ENCODE peak calls at places on chromosomes 12 and 14, in seven cellular contexts. I, W, U, J, Y, E and B are unnamed samples.

GRCh38 chr14:101008631-101009336 is 105.3 kb upstream of the RTL1 start:
- DNase-seq in I (peak; percentile 92), W (no peak), U (no peak), J (no peak), Y (no peak), E (no peak), B (peak; percentile 7)

GRCh38 chr12:118397693-118398440 is 21.5 kb downstream of the SUDS3 start:
- DNase-seq in I (no peak), W (no peak), U (no peak), J (no peak), Y (no peak), E (no peak), B (no peak)

GRCh38 chr12:69415471-69416275 is 54.5 kb upstream of the FRS2 start:
- DNase-seq in I (peak; percentile 96), W (peak; percentile 89), U (no peak), J (no peak), Y (peak; percentile 55), E (peak; percentile 52), B (peak; percentile 22)

GRCh38 chr14:26596722-26597030 is 1.2 kb downstream of the NOVA1 start:
- DNase-seq in I (no peak), W (no peak), U (no peak), J (no peak), Y (no peak), E (no peak), B (no peak)

GRCh38 chr12:22415342-22416309 is 81.1 kb upstream of the ST8SIA1 start:
- DNase-seq in I (peak; percentile 6), W (peak; percentile 45), U (no peak), J (no peak), Y (no peak), E (no peak), B (no peak)

GRCh38 chr14:22887990-22888378 is 5.0 kb downstream of the REM2 start:
- DNase-seq in I (no peak), W (no peak), U (peak; percentile 53), J (no peak), Y (no peak), E (peak; percentile 28), B (peak; percentile 72)

GRCh38 chr14:90544971-90545370 is 148.1 kb downstream of the CALM1 start:
- DNase-seq in I (no peak), W (no peak), U (no peak), J (no peak), Y (no peak), E (no peak), B (no peak)

GRCh38 chr12:93707836-93708235 is 30.7 kb downstream of the CRADD start:
- DNase-seq in I (peak; percentile 48), W (peak; percentile 37), U (no peak), J (no peak), Y (no peak), E (no peak), B (no peak)

GRCh38 chr12:113327000-113327399 is 7.9 kb downstream of the SLC8B1 start:
- DNase-seq in I (no peak), W (no peak), U (no peak), J (no peak), Y (no peak), E (no peak), B (no peak)
- TF ChIP-seq CTCF in I (peak; percentile 13), W (peak; percentile 9), U (no peak), J (no peak), Y (no peak), E (no peak), B (peak; percentile 24)

GRCh38 chr12:50175716-50176026 is 8.5 kb upstream of the CERS5 start:
- DNase-seq in I (no peak), W (no peak), U (no peak), J (no peak), Y (no peak), E (no peak), B (no peak)
- TF ChIP-seq CTCF in I (no peak), W (no peak), U (no peak), J (no peak), Y (no peak), E (no peak), B (no peak)

GRCh38 chr12:122974274-122974891 is 661 bp upstream of the OGFOD2 start:
- DNase-seq in I (peak; percentile 98), W (peak; percentile 99), U (peak; percentile 96), J (no peak), Y (peak; percentile 93), E (peak; percentile 93), B (peak; percentile 93)

GRCh38 chr12:122975790-122976647 is 975 bp downstream of the OGFOD2 start:
- DNase-seq in I (no peak), W (no peak), U (no peak), J (no peak), Y (no peak), E (no peak), B (no peak)

GRCh38 chr12:122977153-122977552 is 2.1 kb downstream of the OGFOD2 start:
- DNase-seq in I (no peak), W (no peak), U (no peak), J (no peak), Y (no peak), E (no peak), B (no peak)

GRCh38 chr12:122976648-122976975 is 1.6 kb downstream of the OGFOD2 start:
- DNase-seq in I (no peak), W (no peak), U (no peak), J (no peak), Y (no peak), E (no peak), B (no peak)

DNA sequence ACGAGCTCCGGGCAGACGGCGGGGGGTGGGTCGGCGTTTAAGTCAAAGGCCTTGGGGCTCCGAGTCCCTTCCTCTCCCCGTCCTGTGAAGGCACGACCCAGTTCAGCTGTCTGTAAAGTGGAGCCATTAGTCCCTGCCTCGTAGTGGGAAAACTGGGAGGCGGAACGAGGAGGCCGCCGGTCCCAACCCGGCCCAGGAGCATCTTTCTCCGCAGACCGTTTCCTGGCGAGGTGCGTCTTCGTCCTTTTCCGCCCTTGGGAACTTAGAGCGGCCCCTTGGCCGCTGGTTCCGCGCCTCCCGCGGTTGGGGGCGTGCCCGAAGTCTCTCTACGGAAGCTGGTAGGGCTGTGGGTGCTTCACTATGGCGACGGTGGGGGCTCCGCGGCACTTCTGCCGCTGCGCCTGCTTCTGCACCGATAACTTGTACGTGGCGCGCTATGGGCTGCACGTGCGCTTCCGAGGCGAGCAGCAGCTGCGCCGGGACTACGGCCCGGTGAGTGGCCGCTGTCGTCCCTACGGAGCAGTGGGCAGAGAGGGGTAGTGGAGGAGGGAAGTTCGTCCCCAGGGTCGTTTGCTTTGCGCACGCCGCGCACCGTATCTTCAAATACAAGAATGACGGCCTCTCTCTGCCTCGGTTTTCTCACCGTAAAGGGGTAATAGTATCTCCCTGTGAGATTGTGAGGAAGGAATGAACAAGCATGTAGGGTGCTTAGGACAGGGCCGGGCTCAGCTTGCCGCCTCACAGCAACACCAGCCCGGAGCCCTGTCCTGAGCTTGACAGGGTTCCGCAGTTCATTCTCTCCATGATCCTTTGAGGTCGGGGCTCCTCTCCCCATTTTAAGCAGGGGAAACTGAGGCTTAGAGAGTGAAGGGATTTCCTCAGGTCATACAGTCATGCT is at the start of gene OGFOD2:
- DNase-seq in I (peak; percentile 89), W (peak; percentile 95), U (peak; percentile 60), J (peak; percentile 92), Y (peak; percentile 92), E (peak; percentile 88), B (peak; percentile 92)
- TF ChIP-seq CTCF in I (no peak), W (no peak), U (no peak), J (no peak), Y (no peak), E (no peak), B (no peak)

GRCh38 chr12:6323340-6323994 is 13.0 kb downstream of the PLEKHG6 start:
- DNase-seq in I (peak; percentile 92), W (peak; percentile 95), U (peak; percentile 71), J (no peak), Y (peak; percentile 63), E (peak; percentile 79), B (peak; percentile 67)
- TF ChIP-seq CTCF in I (peak; percentile 64), W (peak; percentile 59), U (peak; percentile 38), J (peak; percentile 25), Y (peak; percentile 77), E (peak; percentile 85), B (peak; percentile 40)

DNA sequence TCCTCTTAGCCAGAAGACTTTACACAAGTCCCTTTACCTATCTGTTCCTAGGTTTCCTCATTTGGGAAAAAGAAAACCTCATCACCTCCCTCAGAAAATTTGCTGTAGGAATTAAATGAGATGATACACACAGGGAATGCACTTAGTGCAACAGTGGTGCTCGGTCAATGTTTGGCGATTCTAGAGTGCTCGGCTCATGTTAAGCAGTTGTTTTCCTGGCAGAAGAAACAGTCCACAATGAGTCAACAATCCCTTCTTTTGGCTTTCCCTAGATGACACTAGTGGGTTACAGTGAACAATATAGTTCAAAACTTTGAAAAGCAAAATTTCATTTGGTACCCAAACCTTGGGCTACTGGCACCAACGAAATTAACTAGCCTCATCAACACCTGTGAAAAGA is 3.9 kb upstream of the TMEM233 start:
- DNase-seq in I (no peak), W (no peak), U (no peak), J (no peak), Y (no peak), E (no peak), B (no peak)
- TF ChIP-seq CTCF in I (no peak), W (no peak), U (no peak), J (no peak), Y (no peak), E (no peak), B (no peak)

DNA sequence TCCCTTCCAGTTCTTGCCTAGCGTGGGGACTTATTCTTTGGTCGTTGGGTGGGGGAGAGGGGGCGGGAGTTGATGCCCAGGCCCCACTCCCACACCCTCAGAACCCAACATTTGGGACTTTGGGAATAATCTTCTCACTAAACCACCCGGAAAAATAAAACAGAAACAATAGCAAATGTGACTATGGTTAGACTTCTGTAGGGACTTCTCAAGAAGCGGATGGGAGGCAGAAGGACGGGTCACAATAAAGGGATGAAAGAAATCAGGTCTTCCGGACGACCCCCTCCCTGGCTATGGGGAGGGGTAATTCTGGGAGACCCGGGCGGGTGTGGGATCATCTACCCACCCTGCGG is 28.5 kb upstream of the SMUG1 start:
- DNase-seq in I (no peak), W (no peak), U (no peak), J (no peak), Y (peak; percentile 42), E (no peak), B (no peak)
- TF ChIP-seq CTCF in I (no peak), W (no peak), U (no peak), J (no peak), Y (no peak), E (no peak), B (no peak)

GRCh38 chr12:31324116-31324844 is 1.7 kb downstream of the SINHCAF start:
- DNase-seq in I (peak; percentile 69), W (peak; percentile 81), U (no peak), J (no peak), Y (peak; percentile 79), E (peak; percentile 71), B (peak; percentile 67)
- TF ChIP-seq CTCF in I (no peak), W (no peak), U (peak; percentile 13), J (no peak), Y (no peak), E (no peak), B (no peak)